ENCODE peak calls at places on chromosomes 5 and 9, in nine cellular contexts. X is BE2C; U is T47D; Y is left ventricle myocardium inferior; R is NCI-H2029; G is frontal cortex; M is amniotic stem cell; N is CD4-positive, alpha-beta T cell; K is activated naive CD4-positive, alpha-beta T cell treated with anti-CD3 and anti-CD28 coated beads, Interleukin-2, amount 50 U/mL, for 16 hours. Z is an unnamed sample.

GRCh38 chr5:93404246-93404645 is 176.8 kb downstream of the NR2F1-AS1 start:
- DNase-seq in Y (no peak), K (no peak), G (no peak), R (no peak), U (no peak), M (no peak), X (no peak), N (no peak), Z (no peak)

GRCh38 chr5:135834639-135835529 is at the start of gene SLC25A48:
- DNase-seq in K (no peak), Y (peak), G (peak), N (no peak), M (no peak), U (peak), X (peak), R (peak), Z (peak)

GRCh38 chr9:116589392-116590354 is 97.4 kb upstream of the TRIM32 start:
- DNase-seq in G (no peak), U (peak), K (no peak), R (no peak), X (peak), M (no peak), N (no peak), Y (no peak), Z (no peak)

GRCh38 chr5:7813007-7813406 is 37.9 kb downstream of the CFAP90 start:
- DNase-seq in N (no peak), R (no peak), X (no peak), M (no peak), Y (no peak), K (no peak), G (no peak), U (no peak), Z (no peak)

GRCh38 chr5:108144332-108144731 is 237.6 kb downstream of the FBXL17 start:
- DNase-seq in K (no peak), M (no peak), Y (no peak), X (no peak), G (no peak), N (no peak), R (no peak), U (no peak), Z (no peak)

GRCh38 chr9:109912082-109912581 is 132.1 kb downstream of the PALM2AKAP2 start:
- DNase-seq in G (no peak), Y (no peak), X (no peak), M (no peak), N (no peak), U (no peak), K (no peak), R (peak), Z (peak)

GRCh38 chr5:144598451-144599068 is 427.9 kb downstream of the KCTD16 start:
- DNase-seq in U (peak), K (no peak), N (no peak), M (no peak), G (peak), X (no peak), Y (no peak), R (peak), Z (peak)

GRCh38 chr5:71974165-71974564 is 133.1 kb upstream of the MAP1B start:
- DNase-seq in G (peak), M (no peak), U (no peak), N (no peak), X (no peak), K (no peak), Y (no peak), R (no peak), Z (no peak)

GRCh38 chr5:81899123-81899522 is 72.7 kb upstream of the ATG10 start:
- DNase-seq in U (no peak), K (no peak), M (no peak), G (no peak), X (no peak), R (no peak), Y (no peak), N (no peak), Z (no peak)